ENCODE peak calls at places on chromosomes 16 and 17, in eight cellular contexts. One of them, this sample, is unnamed.

GRCh38 chr17:43825567-43825966 is 7.4 kb downstream of the MPP3 start:
- DNase-seq in A549: no peak
- DNase-seq in activated CD4-positive, alpha-beta T cell treated with anti-CD3 and anti-CD28 coated beads, Interleukin-2, amount 10 ng/mL, durations not matched to agents 7 days and 5 days: no peak
- DNase-seq in RCC 7860: no peak
- DNase-seq in WTC11: no peak
- DNase-seq in ELF-1: no peak
- DNase-seq in ACHN: no peak
- DNase-seq in activated T-cell treated with anti-CD3 and anti-CD28 coated beads, Interleukin-2, amount 50 U/mL, for 72 hours: no peak
- DNase-seq in this sample: no peak

GRCh38 chr16:75764154-75764768 is 38.0 kb upstream of the CPHXL start:
- DNase-seq in A549: peak
- DNase-seq in activated T-cell treated with anti-CD3 and anti-CD28 coated beads, Interleukin-2, amount 50 U/mL, for 72 hours: peak
- DNase-seq in ACHN: peak
- DNase-seq in WTC11: peak
- DNase-seq in ELF-1: peak
- DNase-seq in RCC 7860: peak
- DNase-seq in activated CD4-positive, alpha-beta T cell treated with anti-CD3 and anti-CD28 coated beads, Interleukin-2, amount 10 ng/mL, durations not matched to agents 7 days and 5 days: peak
- DNase-seq in this sample: peak

GRCh38 chr17:45137561-45138305 is 2.2 kb downstream of the ACBD4 start:
- DNase-seq in RCC 7860: no peak
- DNase-seq in ELF-1: no peak
- DNase-seq in A549: no peak
- DNase-seq in ACHN: no peak
- DNase-seq in WTC11: no peak
- DNase-seq in activated CD4-positive, alpha-beta T cell treated with anti-CD3 and anti-CD28 coated beads, Interleukin-2, amount 10 ng/mL, durations not matched to agents 7 days and 5 days: no peak
- DNase-seq in activated T-cell treated with anti-CD3 and anti-CD28 coated beads, Interleukin-2, amount 50 U/mL, for 72 hours: no peak
- DNase-seq in this sample: no peak

GRCh38 chr16:50547944-50548658 is at the start of gene NKD1:
- DNase-seq in activated T-cell treated with anti-CD3 and anti-CD28 coated beads, Interleukin-2, amount 50 U/mL, for 72 hours: peak
- DNase-seq in ACHN: peak
- DNase-seq in ELF-1: peak
- DNase-seq in A549: peak
- DNase-seq in RCC 7860: no peak
- DNase-seq in activated CD4-positive, alpha-beta T cell treated with anti-CD3 and anti-CD28 coated beads, Interleukin-2, amount 10 ng/mL, durations not matched to agents 7 days and 5 days: peak
- DNase-seq in WTC11: peak
- DNase-seq in this sample: peak

GRCh38 chr16:69732101-69732500 is 5.7 kb upstream of the NQO1 start:
- DNase-seq in A549: no peak
- DNase-seq in WTC11: no peak
- DNase-seq in ELF-1: no peak
- DNase-seq in activated CD4-positive, alpha-beta T cell treated with anti-CD3 and anti-CD28 coated beads, Interleukin-2, amount 10 ng/mL, durations not matched to agents 7 days and 5 days: no peak
- DNase-seq in ACHN: no peak
- DNase-seq in activated T-cell treated with anti-CD3 and anti-CD28 coated beads, Interleukin-2, amount 50 U/mL, for 72 hours: no peak
- DNase-seq in RCC 7860: no peak
- DNase-seq in this sample: no peak

GRCh38 chr16:66751135-66751991 is at the start of gene DYNC1LI2:
- DNase-seq in activated CD4-positive, alpha-beta T cell treated with anti-CD3 and anti-CD28 coated beads, Interleukin-2, amount 10 ng/mL, durations not matched to agents 7 days and 5 days: peak
- DNase-seq in WTC11: peak
- DNase-seq in RCC 7860: peak
- DNase-seq in ELF-1: peak
- DNase-seq in activated T-cell treated with anti-CD3 and anti-CD28 coated beads, Interleukin-2, amount 50 U/mL, for 72 hours: peak
- DNase-seq in ACHN: peak
- DNase-seq in A549: peak
- DNase-seq in this sample: peak

GRCh38 chr16:15782573-15783365 is 74.1 kb downstream of the MYH11 start:
- DNase-seq in activated T-cell treated with anti-CD3 and anti-CD28 coated beads, Interleukin-2, amount 50 U/mL, for 72 hours: no peak
- DNase-seq in WTC11: peak
- DNase-seq in ACHN: no peak
- DNase-seq in RCC 7860: no peak
- DNase-seq in activated CD4-positive, alpha-beta T cell treated with anti-CD3 and anti-CD28 coated beads, Interleukin-2, amount 10 ng/mL, durations not matched to agents 7 days and 5 days: no peak
- DNase-seq in A549: no peak
- DNase-seq in ELF-1: peak
- DNase-seq in this sample: no peak

GRCh38 chr17:81420769-81421462 is 25.7 kb downstream of the BAHCC1 start:
- DNase-seq in A549: no peak
- DNase-seq in ACHN: no peak
- DNase-seq in RCC 7860: peak
- DNase-seq in activated T-cell treated with anti-CD3 and anti-CD28 coated beads, Interleukin-2, amount 50 U/mL, for 72 hours: no peak
- DNase-seq in activated CD4-positive, alpha-beta T cell treated with anti-CD3 and anti-CD28 coated beads, Interleukin-2, amount 10 ng/mL, durations not matched to agents 7 days and 5 days: no peak
- DNase-seq in ELF-1: no peak
- DNase-seq in WTC11: no peak
- DNase-seq in this sample: peak

GRCh38 chr17:27651411-27652345 is 20.7 kb downstream of the LGALS9 start:
- DNase-seq in activated T-cell treated with anti-CD3 and anti-CD28 coated beads, Interleukin-2, amount 50 U/mL, for 72 hours: peak
- DNase-seq in A549: peak
- DNase-seq in WTC11: peak
- DNase-seq in ACHN: peak
- DNase-seq in activated CD4-positive, alpha-beta T cell treated with anti-CD3 and anti-CD28 coated beads, Interleukin-2, amount 10 ng/mL, durations not matched to agents 7 days and 5 days: peak
- DNase-seq in RCC 7860: no peak
- DNase-seq in ELF-1: peak
- DNase-seq in this sample: peak

GRCh38 chr17:27456681-27457404 is 595 bp downstream of the KSR1 start:
- DNase-seq in ACHN: no peak
- DNase-seq in WTC11: peak
- DNase-seq in activated CD4-positive, alpha-beta T cell treated with anti-CD3 and anti-CD28 coated beads, Interleukin-2, amount 10 ng/mL, durations not matched to agents 7 days and 5 days: peak
- DNase-seq in ELF-1: peak
- DNase-seq in activated T-cell treated with anti-CD3 and anti-CD28 coated beads, Interleukin-2, amount 50 U/mL, for 72 hours: peak
- DNase-seq in RCC 7860: no peak
- DNase-seq in A549: no peak
- DNase-seq in this sample: no peak

GRCh38 chr17:63325885-63326284 is 120.2 kb downstream of the CYB561 start:
- DNase-seq in WTC11: no peak
- DNase-seq in activated CD4-positive, alpha-beta T cell treated with anti-CD3 and anti-CD28 coated beads, Interleukin-2, amount 10 ng/mL, durations not matched to agents 7 days and 5 days: no peak
- DNase-seq in A549: no peak
- DNase-seq in ELF-1: no peak
- DNase-seq in ACHN: no peak
- DNase-seq in RCC 7860: no peak
- DNase-seq in activated T-cell treated with anti-CD3 and anti-CD28 coated beads, Interleukin-2, amount 50 U/mL, for 72 hours: no peak
- DNase-seq in this sample: no peak

GRCh38 chr17:55344514-55344997 is 77.1 kb downstream of the MMD start:
- DNase-seq in ELF-1: no peak
- DNase-seq in RCC 7860: no peak
- DNase-seq in A549: no peak
- DNase-seq in activated T-cell treated with anti-CD3 and anti-CD28 coated beads, Interleukin-2, amount 50 U/mL, for 72 hours: peak
- DNase-seq in activated CD4-positive, alpha-beta T cell treated with anti-CD3 and anti-CD28 coated beads, Interleukin-2, amount 10 ng/mL, durations not matched to agents 7 days and 5 days: peak
- DNase-seq in ACHN: no peak
- DNase-seq in WTC11: no peak
- DNase-seq in this sample: peak